ENCODE peak calls at places on chromosomes 13 and 19, in nine cellular contexts. R, K, Z, M, U, X, N, W and T are unnamed samples.

GRCh38 chr19:32404939-32405430 is 585 bp upstream of the DPY19L3 start:
- DNase-seq in R (peak), K (no peak), Z (no peak), M (no peak), U (no peak), X (peak), N (no peak), W (no peak), T (peak)

GRCh38 chr19:9205506-9206113 is 13.8 kb downstream of the OR7D4 start:
- DNase-seq in R (peak), K (peak), Z (peak), M (peak), U (peak), X (peak), N (peak), W (peak), T (peak)

GRCh38 chr13:32911506-32911905 is 104.7 kb upstream of the KL start:
- DNase-seq in R (no peak), K (no peak), Z (peak), M (peak), U (peak), X (peak), N (no peak), W (no peak), T (peak)

GRCh38 chr13:97435297-97435682 is 1.3 kb downstream of the RAP2A start:
- DNase-seq in R (no peak), K (no peak), Z (peak), M (no peak), U (no peak), X (no peak), N (no peak), W (no peak), T (no peak)

GRCh38 chr13:113936566-113936965 is 37.3 kb downstream of the C13orf46 start:
- DNase-seq in R (peak), K (no peak), Z (no peak), M (no peak), U (no peak), X (no peak), N (no peak), W (no peak), T (no peak)

GRCh38 chr13:44474122-44474910 is 100.7 kb downstream of the SERP2 start:
- DNase-seq in R (no peak), K (no peak), Z (no peak), M (no peak), U (no peak), X (no peak), N (no peak), W (no peak), T (no peak)

GRCh38 chr13:75368167-75368566 is 113.8 kb downstream of the TBC1D4 start:
- DNase-seq in R (no peak), K (no peak), Z (no peak), M (peak), U (no peak), X (no peak), N (no peak), W (no peak), T (no peak)

GRCh38 chr19:14116918-14117578 is 514 bp downstream of the PRKACA start:
- DNase-seq in R (peak), K (peak), Z (no peak), M (no peak), U (no peak), X (no peak), N (no peak), W (no peak), T (peak)

GRCh38 chr19:48170817-48171347 is 402 bp downstream of the ZSWIM9 start:
- DNase-seq in R (no peak), K (no peak), Z (no peak), M (peak), U (no peak), X (no peak), N (peak), W (no peak), T (no peak)

GRCh38 chr19:2986951-2987491 is 9.7 kb downstream of the TLE6 start:
- DNase-seq in R (no peak), K (no peak), Z (no peak), M (no peak), U (no peak), X (no peak), N (peak), W (no peak), T (no peak)

GRCh38 chr13:113836917-113837553 is 26.8 kb downstream of the GAS6 start:
- DNase-seq in R (no peak), K (no peak), Z (no peak), M (peak), U (no peak), X (no peak), N (no peak), W (no peak), T (no peak)

GRCh38 chr13:40983725-40984669 is 35.1 kb downstream of the ELF1 start:
- DNase-seq in R (no peak), K (no peak), Z (peak), M (no peak), U (no peak), X (no peak), N (no peak), W (no peak), T (no peak)

GRCh38 chr13:45034342-45034741 is 45.0 kb downstream of the GPALPP1 start:
- DNase-seq in R (no peak), K (no peak), Z (no peak), M (no peak), U (no peak), X (no peak), N (no peak), W (no peak), T (no peak)

GRCh38 chr13:107968470-107968869 is 246.9 kb downstream of the LIG4 start:
- DNase-seq in R (no peak), K (no peak), Z (no peak), M (peak), U (no peak), X (no peak), N (no peak), W (no peak), T (no peak)

GRCh38 chr13:24606486-24607170 is 73.6 kb upstream of the ATP12A start:
- DNase-seq in R (peak), K (no peak), Z (no peak), M (no peak), U (no peak), X (no peak), N (no peak), W (no peak), T (no peak)

GRCh38 chr13:87138856-87139255 is 532.3 kb upstream of the SLITRK5 start:
- DNase-seq in R (no peak), K (no peak), Z (no peak), M (no peak), U (no peak), X (no peak), N (no peak), W (no peak), T (no peak)

GRCh38 chr13:28728642-28729041 is 9.9 kb upstream of the SLC46A3 start:
- DNase-seq in R (no peak), K (no peak), Z (no peak), M (no peak), U (no peak), X (no peak), N (no peak), W (no peak), T (no peak)

GRCh38 chr19:45440873-45441654 is 17.3 kb upstream of the ERCC1 start:
- DNase-seq in R (no peak), K (no peak), Z (no peak), M (peak), U (no peak), X (peak), N (peak), W (no peak), T (no peak)

GRCh38 chr13:70703755-70704154 is 595.5 kb upstream of the KLHL1 start:
- DNase-seq in R (no peak), K (no peak), Z (no peak), M (no peak), U (no peak), X (no peak), N (no peak), W (no peak), T (no peak)

GRCh38 chr19:55481148-55482127 is 3.5 kb upstream of the NAT14 start:
- DNase-seq in R (no peak), K (no peak), Z (no peak), M (no peak), U (no peak), X (no peak), N (no peak), W (no peak), T (no peak)

GRCh38 chr13:26967119-26968038 is 204.2 kb downstream of the USP12 start:
- DNase-seq in R (no peak), K (no peak), Z (no peak), M (no peak), U (no peak), X (no peak), N (peak), W (no peak), T (no peak)

GRCh38 chr13:33322474-33322827 is 36.9 kb upstream of the STARD13 start:
- DNase-seq in R (peak), K (no peak), Z (no peak), M (no peak), U (no peak), X (no peak), N (no peak), W (no peak), T (no peak)

GRCh38 chr19:13872695-13873389 is 4.1 kb upstream of the NANOS3 start:
- DNase-seq in R (no peak), K (peak), Z (no peak), M (no peak), U (no peak), X (peak), N (no peak), W (peak), T (no peak)

GRCh38 chr13:32264407-32264806 is 50.8 kb downstream of the ZAR1L start:
- DNase-seq in R (peak), K (no peak), Z (no peak), M (peak), U (no peak), X (peak), N (no peak), W (no peak), T (no peak)

GRCh38 chr13:102597029-102598015 is 536 bp downstream of the TPP2 start:
- DNase-seq in R (peak), K (no peak), Z (peak), M (peak), U (no peak), X (peak), N (peak), W (peak), T (peak)

GRCh38 chr13:44271915-44272341 is 101.7 kb upstream of the SERP2 start:
- DNase-seq in R (no peak), K (no peak), Z (no peak), M (no peak), U (no peak), X (no peak), N (no peak), W (no peak), T (peak)

GRCh38 chr13:45339867-45340266 is 1.1 kb downstream of the TPT1 start:
- DNase-seq in R (no peak), K (no peak), Z (peak), M (no peak), U (no peak), X (no peak), N (no peak), W (no peak), T (no peak)

GRCh38 chr13:26558912-26559485 is 1.5 kb downstream of the WASF3 start:
- DNase-seq in R (no peak), K (no peak), Z (no peak), M (no peak), U (no peak), X (no peak), N (peak), W (no peak), T (no peak)

GRCh38 chr13:76992548-76993001 is 694 bp downstream of the CLN5 start:
- DNase-seq in R (no peak), K (no peak), Z (no peak), M (peak), U (no peak), X (no peak), N (no peak), W (no peak), T (no peak)

GRCh38 chr19:15280915-15281683 is 48.9 kb upstream of the EPHX3 start:
- DNase-seq in R (peak), K (no peak), Z (no peak), M (peak), U (peak), X (no peak), N (peak), W (no peak), T (peak)

GRCh38 chr19:19329199-19329598 is 8.6 kb downstream of the MAU2 start:
- DNase-seq in R (no peak), K (no peak), Z (peak), M (no peak), U (no peak), X (no peak), N (no peak), W (peak), T (no peak)

GRCh38 chr13:102401305-102401704 is 543 bp downstream of the FGF14 start:
- DNase-seq in R (no peak), K (no peak), Z (no peak), M (peak), U (no peak), X (no peak), N (peak), W (no peak), T (peak)

GRCh38 chr19:19406878-19407639 is 1.6 kb downstream of the GATAD2A start:
- DNase-seq in R (no peak), K (peak), Z (peak), M (peak), U (no peak), X (peak), N (no peak), W (peak), T (peak)